ENCODE peak calls at places on chromosome 6, in five cellular contexts. One of them, this sample, is unnamed.

GRCh38 chr6:24918641-24919403 is 16.9 kb downstream of the RIPOR2 start:
- DNase-seq in hippocampal formation: no peak
- DNase-seq in IMR-90: no peak
- DNase-seq in NCI-H82: peak
- DNase-seq in activated T-cell treated with anti-CD3 and anti-CD28 coated beads for 4 hours: no peak
- DNase-seq in this sample: no peak

GRCh38 chr6:141610741-141611140 is 522.0 kb upstream of the GJE1 start:
- DNase-seq in hippocampal formation: no peak
- DNase-seq in IMR-90: peak
- DNase-seq in NCI-H82: peak
- DNase-seq in activated T-cell treated with anti-CD3 and anti-CD28 coated beads for 4 hours: no peak
- DNase-seq in this sample: no peak

GRCh38 chr6:144621332-144621731 is 336.2 kb downstream of the UTRN start:
- DNase-seq in hippocampal formation: no peak
- DNase-seq in IMR-90: no peak
- DNase-seq in NCI-H82: no peak
- DNase-seq in activated T-cell treated with anti-CD3 and anti-CD28 coated beads for 4 hours: no peak
- DNase-seq in this sample: no peak

GRCh38 chr6:95648636-95649035 is 71.3 kb downstream of the MANEA start:
- DNase-seq in hippocampal formation: no peak
- DNase-seq in IMR-90: no peak
- DNase-seq in NCI-H82: peak
- DNase-seq in activated T-cell treated with anti-CD3 and anti-CD28 coated beads for 4 hours: no peak
- DNase-seq in this sample: no peak

GRCh38 chr6:110491644-110492317 is 15.4 kb upstream of the SLC22A16 start:
- DNase-seq in hippocampal formation: no peak
- DNase-seq in IMR-90: peak
- DNase-seq in NCI-H82: peak
- DNase-seq in activated T-cell treated with anti-CD3 and anti-CD28 coated beads for 4 hours: no peak
- DNase-seq in this sample: no peak

GRCh38 chr6:13120483-13121482 is 207.6 kb downstream of the TBC1D7 start:
- DNase-seq in hippocampal formation: no peak
- DNase-seq in IMR-90: no peak
- DNase-seq in NCI-H82: peak
- DNase-seq in activated T-cell treated with anti-CD3 and anti-CD28 coated beads for 4 hours: no peak
- DNase-seq in this sample: no peak

GRCh38 chr6:42152024-42152423 is 9.6 kb upstream of the C6orf132 start:
- DNase-seq in hippocampal formation: no peak
- DNase-seq in IMR-90: no peak
- DNase-seq in NCI-H82: no peak
- DNase-seq in activated T-cell treated with anti-CD3 and anti-CD28 coated beads for 4 hours: no peak
- DNase-seq in this sample: no peak

GRCh38 chr6:80535914-80536565 is 429.6 kb downstream of the BCKDHB start:
- DNase-seq in hippocampal formation: no peak
- DNase-seq in IMR-90: peak
- DNase-seq in NCI-H82: no peak
- DNase-seq in activated T-cell treated with anti-CD3 and anti-CD28 coated beads for 4 hours: no peak
- DNase-seq in this sample: no peak

GRCh38 chr6:125201961-125202729 is 48.6 kb downstream of the TPD52L1 start:
- DNase-seq in hippocampal formation: no peak
- DNase-seq in IMR-90: peak
- DNase-seq in NCI-H82: no peak
- DNase-seq in activated T-cell treated with anti-CD3 and anti-CD28 coated beads for 4 hours: no peak
- DNase-seq in this sample: no peak

GRCh38 chr6:27608916-27609883 is 136.3 kb upstream of the ZNF184 start:
- DNase-seq in hippocampal formation: no peak
- DNase-seq in IMR-90: peak
- DNase-seq in NCI-H82: peak
- DNase-seq in activated T-cell treated with anti-CD3 and anti-CD28 coated beads for 4 hours: no peak
- DNase-seq in this sample: no peak

GRCh38 chr6:138572885-138573284 is 73.6 kb upstream of the NHSL1 start:
- DNase-seq in hippocampal formation: no peak
- DNase-seq in IMR-90: no peak
- DNase-seq in NCI-H82: no peak
- DNase-seq in activated T-cell treated with anti-CD3 and anti-CD28 coated beads for 4 hours: no peak
- DNase-seq in this sample: no peak

GRCh38 chr6:83509416-83509815 is 2.9 kb upstream of the PRSS35 start:
- DNase-seq in hippocampal formation: no peak
- DNase-seq in IMR-90: peak
- DNase-seq in NCI-H82: no peak
- DNase-seq in activated T-cell treated with anti-CD3 and anti-CD28 coated beads for 4 hours: no peak
- DNase-seq in this sample: no peak

GRCh38 chr6:163759542-163759941 is 345.0 kb downstream of the QKI start:
- DNase-seq in hippocampal formation: no peak
- DNase-seq in IMR-90: peak
- DNase-seq in NCI-H82: no peak
- DNase-seq in activated T-cell treated with anti-CD3 and anti-CD28 coated beads for 4 hours: no peak
- DNase-seq in this sample: no peak

GRCh38 chr6:138239774-138240173 is 21.5 kb upstream of the PBOV1 start:
- DNase-seq in hippocampal formation: no peak
- DNase-seq in IMR-90: no peak
- DNase-seq in NCI-H82: no peak
- DNase-seq in activated T-cell treated with anti-CD3 and anti-CD28 coated beads for 4 hours: no peak
- DNase-seq in this sample: no peak

GRCh38 chr6:81865712-81866111 is 113.2 kb upstream of the TENT5A start:
- DNase-seq in hippocampal formation: no peak
- DNase-seq in IMR-90: peak
- DNase-seq in NCI-H82: no peak
- DNase-seq in activated T-cell treated with anti-CD3 and anti-CD28 coated beads for 4 hours: no peak
- DNase-seq in this sample: no peak

GRCh38 chr6:121413831-121414368 is 21.5 kb upstream of the GJA1 start:
- DNase-seq in hippocampal formation: no peak
- DNase-seq in IMR-90: no peak
- DNase-seq in NCI-H82: no peak
- DNase-seq in activated T-cell treated with anti-CD3 and anti-CD28 coated beads for 4 hours: no peak
- DNase-seq in this sample: no peak

GRCh38 chr6:79042088-79042798 is 35.8 kb downstream of the PHIP start:
- DNase-seq in hippocampal formation: no peak
- DNase-seq in IMR-90: no peak
- DNase-seq in NCI-H82: no peak
- DNase-seq in activated T-cell treated with anti-CD3 and anti-CD28 coated beads for 4 hours: no peak
- DNase-seq in this sample: no peak

GRCh38 chr6:65937982-65938381 is 231.0 kb upstream of the EYS start:
- DNase-seq in hippocampal formation: no peak
- DNase-seq in IMR-90: no peak
- DNase-seq in NCI-H82: no peak
- DNase-seq in activated T-cell treated with anti-CD3 and anti-CD28 coated beads for 4 hours: no peak
- DNase-seq in this sample: no peak

GRCh38 chr6:44858998-44859397 is 469.1 kb upstream of the RUNX2 start:
- DNase-seq in hippocampal formation: no peak
- DNase-seq in IMR-90: no peak
- DNase-seq in NCI-H82: no peak
- DNase-seq in activated T-cell treated with anti-CD3 and anti-CD28 coated beads for 4 hours: no peak
- DNase-seq in this sample: no peak

GRCh38 chr6:131946404-131946991 is 4.7 kb downstream of the CCN2 start:
- DNase-seq in hippocampal formation: no peak
- DNase-seq in IMR-90: peak
- DNase-seq in NCI-H82: no peak
- DNase-seq in activated T-cell treated with anti-CD3 and anti-CD28 coated beads for 4 hours: no peak
- DNase-seq in this sample: no peak

GRCh38 chr6:135334169-135334568 is 153.1 kb downstream of the MYB start:
- DNase-seq in hippocampal formation: no peak
- DNase-seq in IMR-90: peak
- DNase-seq in NCI-H82: no peak
- DNase-seq in activated T-cell treated with anti-CD3 and anti-CD28 coated beads for 4 hours: no peak
- DNase-seq in this sample: no peak

GRCh38 chr6:128438311-128438916 is 82.0 kb downstream of the PTPRK start:
- DNase-seq in hippocampal formation: no peak
- DNase-seq in IMR-90: no peak
- DNase-seq in NCI-H82: no peak
- DNase-seq in activated T-cell treated with anti-CD3 and anti-CD28 coated beads for 4 hours: no peak
- DNase-seq in this sample: peak

GRCh38 chr6:131362070-131362469 is 211.0 kb upstream of the ARG1 start:
- DNase-seq in hippocampal formation: no peak
- DNase-seq in IMR-90: no peak
- DNase-seq in NCI-H82: no peak
- DNase-seq in activated T-cell treated with anti-CD3 and anti-CD28 coated beads for 4 hours: no peak
- DNase-seq in this sample: no peak

GRCh38 chr6:108448481-108448880 is 112.2 kb upstream of the FOXO3 start:
- DNase-seq in hippocampal formation: no peak
- DNase-seq in IMR-90: no peak
- DNase-seq in NCI-H82: no peak
- DNase-seq in activated T-cell treated with anti-CD3 and anti-CD28 coated beads for 4 hours: no peak
- DNase-seq in this sample: no peak

GRCh38 chr6:112311950-112312547 is 35.1 kb upstream of the RFPL4B start:
- DNase-seq in hippocampal formation: peak
- DNase-seq in IMR-90: peak
- DNase-seq in NCI-H82: peak
- DNase-seq in activated T-cell treated with anti-CD3 and anti-CD28 coated beads for 4 hours: no peak
- DNase-seq in this sample: peak

GRCh38 chr6:159978291-159979135 is 9.6 kb downstream of the IGF2R start:
- DNase-seq in hippocampal formation: no peak
- DNase-seq in IMR-90: no peak
- DNase-seq in NCI-H82: no peak
- DNase-seq in activated T-cell treated with anti-CD3 and anti-CD28 coated beads for 4 hours: no peak
- DNase-seq in this sample: no peak

GRCh38 chr6:126963077-126963809 is 155.2 kb upstream of the RSPO3 start:
- DNase-seq in hippocampal formation: no peak
- DNase-seq in IMR-90: no peak
- DNase-seq in NCI-H82: peak
- DNase-seq in activated T-cell treated with anti-CD3 and anti-CD28 coated beads for 4 hours: no peak
- DNase-seq in this sample: no peak

GRCh38 chr6:160239929-160240690 is 18.5 kb downstream of the SLC22A2 start:
- DNase-seq in hippocampal formation: no peak
- DNase-seq in IMR-90: no peak
- DNase-seq in NCI-H82: no peak
- DNase-seq in activated T-cell treated with anti-CD3 and anti-CD28 coated beads for 4 hours: no peak
- DNase-seq in this sample: no peak

GRCh38 chr6:1116149-1116548 is 195.7 kb upstream of the FOXQ1 start:
- DNase-seq in hippocampal formation: no peak
- DNase-seq in IMR-90: no peak
- DNase-seq in NCI-H82: no peak
- DNase-seq in activated T-cell treated with anti-CD3 and anti-CD28 coated beads for 4 hours: no peak
- DNase-seq in this sample: no peak

GRCh38 chr6:87820343-87820984 is 118.4 kb upstream of the AKIRIN2 start:
- DNase-seq in hippocampal formation: no peak
- DNase-seq in IMR-90: no peak
- DNase-seq in NCI-H82: no peak
- DNase-seq in activated T-cell treated with anti-CD3 and anti-CD28 coated beads for 4 hours: no peak
- DNase-seq in this sample: no peak